ENCODE peak calls at places on chromosomes 5 and 9, in six cellular contexts. L is WERI-Rb-1, Q is A673, F is lower lobe of right lung, U is HCT116, I is HL-60. X is an unnamed sample.

GRCh38 chr5:143052967-143053682 is 282.9 kb downstream of the ARHGAP26 start:
- DNase-seq in Q (no peak), U (no peak), I (no peak), F (no peak), L (no peak), X (no peak)

GRCh38 chr9:89558948-89559347 is 45.9 kb upstream of the GADD45G start:
- DNase-seq in L (no peak), Q (no peak), I (no peak), F (no peak), U (no peak), X (no peak)

GRCh38 chr5:62346727-62347126 is 40.7 kb downstream of the KIF2A start:
- DNase-seq in L (no peak), I (no peak), F (no peak), U (no peak), Q (no peak), X (no peak)

GRCh38 chr9:94656190-94656589 is 16.9 kb upstream of the FBP1 start:
- DNase-seq in Q (no peak), F (no peak), I (peak), U (no peak), L (no peak), X (no peak)

GRCh38 chr5:73142035-73142434 is 21.7 kb downstream of the TMEM171 start:
- DNase-seq in I (no peak), U (no peak), Q (no peak), F (no peak), L (no peak), X (no peak)

GRCh38 chr5:80141147-80141671 is 106.1 kb downstream of the THBS4 start:
- DNase-seq in Q (no peak), I (peak), L (peak), U (no peak), F (peak), X (no peak)

GRCh38 chr5:159061834-159062530 is 37.7 kb downstream of the EBF1 start:
- DNase-seq in F (no peak), Q (no peak), I (no peak), U (no peak), L (peak), X (no peak)

GRCh38 chr5:112253478-112254250 is 165.4 kb downstream of the EPB41L4A start:
- DNase-seq in F (no peak), L (no peak), U (no peak), I (no peak), Q (no peak), X (no peak)

GRCh38 chr5:43604699-43605098 is 1.7 kb downstream of the NNT start:
- DNase-seq in F (no peak), U (no peak), I (no peak), Q (no peak), L (no peak), X (no peak)

GRCh38 chr5:134893748-134894505 is 11.0 kb upstream of the PCBD2 start:
- DNase-seq in U (no peak), Q (no peak), L (no peak), F (no peak), I (no peak), X (no peak)

GRCh38 chr9:86705474-86705873 is 241.8 kb downstream of the GAS1 start:
- DNase-seq in L (no peak), Q (no peak), I (no peak), F (no peak), U (no peak), X (no peak)

GRCh38 chr5:147400076-147400809 is 109.6 kb downstream of the DPYSL3 start:
- DNase-seq in F (no peak), I (no peak), L (no peak), U (no peak), Q (no peak), X (peak)

GRCh38 chr5:6305821-6306220 is 72.5 kb downstream of the MED10 start:
- DNase-seq in U (no peak), F (no peak), I (no peak), L (no peak), Q (no peak), X (no peak)

GRCh38 chr9:127130661-127131538 is 8.5 kb upstream of the ANGPTL2 start:
- DNase-seq in F (peak), U (no peak), I (peak), Q (no peak), L (peak), X (no peak)

GRCh38 chr9:87342743-87343142 is 154.9 kb upstream of the DAPK1 start:
- DNase-seq in Q (peak), L (no peak), F (no peak), I (no peak), U (no peak), X (no peak)

GRCh38 chr9:34376596-34377401 is at the start of gene MYORG:
- DNase-seq in U (peak), Q (peak), F (peak), I (peak), L (peak), X (peak)

GRCh38 chr9:100554935-100555401 is 22.9 kb upstream of the CAVIN4 start:
- DNase-seq in Q (no peak), I (no peak), F (no peak), L (no peak), U (no peak), X (no peak)

GRCh38 chr5:15446552-15446951 is 53.4 kb upstream of the FBXL7 start:
- DNase-seq in F (no peak), U (no peak), I (no peak), L (no peak), Q (no peak), X (no peak)

GRCh38 chr5:168073991-168074800 is 217.2 kb upstream of the WWC1 start:
- DNase-seq in I (no peak), Q (peak), F (no peak), L (no peak), U (no peak), X (no peak)

GRCh38 chr5:164119806-164120440 is 614.5 kb downstream of the MAT2B start:
- DNase-seq in U (no peak), L (peak), I (no peak), Q (peak), F (no peak), X (peak)

GRCh38 chr9:108444400-108445358 is 411.1 kb downstream of the ACTL7B start:
- DNase-seq in I (no peak), U (peak), F (no peak), Q (no peak), L (no peak), X (peak)

GRCh38 chr9:115367780-115368179 is 249.8 kb upstream of the TNC start:
- DNase-seq in Q (no peak), L (no peak), F (no peak), I (no peak), U (no peak), X (no peak)

GRCh38 chr9:4228606-4229005 is 71.3 kb downstream of the GLIS3 start:
- DNase-seq in Q (peak), I (peak), F (no peak), L (no peak), U (no peak), X (no peak)

GRCh38 chr5:59831341-59831989 is 62.1 kb downstream of the PDE4D start:
- DNase-seq in I (no peak), L (no peak), F (no peak), U (no peak), Q (no peak), X (no peak)

GRCh38 chr9:68515304-68516017 is 25.2 kb downstream of the TMEM252 start:
- DNase-seq in I (no peak), L (no peak), F (no peak), Q (no peak), U (no peak), X (peak)

GRCh38 chr9:14314929-14315753 is 1.2 kb upstream of the NFIB start:
- DNase-seq in U (no peak), F (peak), I (no peak), Q (peak), L (peak), X (no peak)

GRCh38 chr9:109806506-109807115 is 26.6 kb downstream of the PALM2AKAP2 start:
- DNase-seq in I (no peak), L (no peak), Q (no peak), U (no peak), F (no peak), X (no peak)

GRCh38 chr5:125560476-125561225 is 814.2 kb upstream of the ZNF608 start:
- DNase-seq in F (no peak), Q (no peak), U (no peak), I (no peak), L (no peak), X (no peak)

GRCh38 chr9:77166193-77166592 is 11.1 kb upstream of the VPS13A start:
- DNase-seq in L (no peak), I (no peak), F (no peak), U (no peak), Q (peak), X (no peak)

GRCh38 chr9:126676102-126676684 is 62.5 kb downstream of the LMX1B start:
- DNase-seq in Q (no peak), F (no peak), I (no peak), U (no peak), L (no peak), X (no peak)

GRCh38 chr5:173855162-173855994 is 32.8 kb upstream of the CPEB4 start:
- DNase-seq in F (no peak), I (no peak), Q (no peak), L (no peak), U (no peak), X (peak)

GRCh38 chr5:14574891-14575496 is 6.6 kb upstream of the OTULINL start:
- DNase-seq in I (peak), L (no peak), U (no peak), Q (no peak), F (peak), X (no peak)

GRCh38 chr5:146710348-146710747 is 168.2 kb downstream of the PPP2R2B start:
- DNase-seq in L (no peak), F (no peak), U (no peak), I (no peak), Q (no peak), X (no peak)

GRCh38 chr5:21919417-21920022 is 933.6 kb downstream of the CDH12 start:
- DNase-seq in U (no peak), I (peak), F (no peak), Q (peak), L (peak), X (no peak)

GRCh38 chr9:27205198-27205597 is 91.8 kb downstream of the EQTN start:
- DNase-seq in U (no peak), F (no peak), I (no peak), L (no peak), Q (no peak), X (no peak)

GRCh38 chr5:43074987-43075318 is 34.8 kb upstream of the ANXA2R start:
- DNase-seq in Q (no peak), U (no peak), F (no peak), L (no peak), I (no peak), X (no peak)

DNA sequence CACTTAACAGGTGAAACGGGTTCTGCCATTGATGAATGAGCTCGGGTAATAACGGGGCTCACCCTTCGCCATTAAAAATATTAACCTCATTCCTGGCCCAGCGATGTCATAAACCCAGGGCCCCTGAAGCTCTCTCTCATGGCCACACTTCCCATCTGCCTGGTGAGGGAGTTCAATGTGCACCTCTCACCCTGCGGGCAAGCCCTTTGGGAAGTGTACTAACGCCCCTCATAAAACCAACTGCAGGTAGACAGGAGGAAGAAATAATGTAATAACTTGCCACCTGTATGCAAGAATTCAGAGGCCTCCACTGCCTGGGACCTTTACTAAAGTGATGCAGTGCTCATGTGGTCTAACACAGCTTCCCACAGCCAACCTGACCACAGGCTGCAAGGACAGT is 35.1 kb downstream of the SHB start:
- DNase-seq in Q (no peak), L (no peak), I (no peak), U (no peak), F (no peak), X (no peak)
- TF ChIP-seq CTCF in Q (no peak), L (no peak), I (no peak), U (no peak), F (no peak), X (no peak)

GRCh38 chr5:39058178-39058577 is 16.0 kb downstream of the RICTOR start:
- DNase-seq in F (no peak), Q (no peak), U (no peak), L (no peak), I (no peak), X (no peak)
- H3K4me3 ChIP-seq in F (peak), Q (no peak), U (no peak), L (no peak), I (no peak), X (no peak)

DNA sequence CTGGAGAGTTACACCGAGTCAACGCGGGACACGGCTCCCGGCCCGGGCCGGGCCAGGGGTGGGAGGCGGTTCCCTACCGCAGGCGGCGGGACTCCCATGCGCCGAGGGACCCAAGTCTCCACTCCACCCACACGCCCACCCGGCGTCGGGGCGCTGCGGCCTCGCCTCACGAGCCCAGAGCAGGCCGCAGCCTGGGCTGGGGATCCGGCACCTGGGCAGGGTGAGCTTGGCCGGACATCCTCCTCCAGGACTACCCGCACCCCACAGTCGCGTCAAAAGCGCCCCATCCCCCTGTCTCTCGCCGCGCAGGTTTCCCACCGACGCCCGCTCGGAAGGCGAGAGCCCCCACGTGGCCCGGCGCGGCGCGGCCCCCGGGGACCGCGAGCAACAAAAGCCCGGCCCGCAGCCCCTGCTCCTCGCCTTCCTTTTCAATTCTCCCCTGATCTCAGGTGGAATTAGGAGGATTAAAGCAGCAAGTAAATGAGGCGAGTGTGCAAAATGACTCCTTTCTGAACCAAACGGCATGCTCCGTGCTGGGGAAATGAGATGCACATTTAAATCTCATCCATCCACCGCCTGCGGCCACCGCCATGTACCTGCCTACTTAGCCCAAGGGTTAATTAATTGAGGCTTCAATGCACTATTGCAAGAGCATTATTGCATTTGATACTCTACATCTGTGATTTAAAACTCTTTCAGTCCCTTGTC is 196.6 kb upstream of the TBCA start:
- DNase-seq in F (no peak), Q (no peak), I (no peak), L (peak), U (no peak), X (no peak)
- TF ChIP-seq CTCF in F (no peak), Q (no peak), I (no peak), L (peak), U (no peak), X (no peak)

DNA sequence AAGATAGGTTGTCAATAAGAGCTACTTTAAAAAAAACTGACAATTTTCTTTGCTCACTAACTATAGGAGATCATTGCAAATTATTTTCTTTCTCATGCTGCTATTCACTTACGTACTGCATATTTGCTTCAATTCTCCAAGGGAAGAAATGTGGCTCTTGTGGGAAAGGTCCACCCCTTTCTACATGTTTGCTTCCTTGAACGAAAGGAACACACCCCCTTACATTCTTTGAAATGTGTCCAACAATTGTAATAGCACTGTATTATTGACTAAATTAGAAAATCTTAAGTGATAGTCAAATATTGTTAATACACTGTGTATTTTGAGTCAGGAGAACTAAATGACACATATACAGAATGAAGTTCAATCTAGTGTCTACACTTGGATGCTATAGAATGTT is 5.2 kb downstream of the MEF2C start:
- DNase-seq in I (no peak), Q (no peak), U (no peak), F (no peak), L (no peak), X (no peak)
- H3K4me3 ChIP-seq in I (no peak), Q (no peak), U (no peak), F (no peak), L (no peak), X (no peak)

GRCh38 chr5:56816546-56817081 is 1.3 kb downstream of the MAP3K1 start:
- DNase-seq in L (peak), F (peak), Q (peak), U (no peak), I (peak), X (peak)
- TF ChIP-seq CTCF in L (no peak), F (no peak), Q (no peak), U (no peak), I (no peak), X (no peak)

GRCh38 chr5:525164-525761 is 1.0 kb upstream of the SLC9A3 start:
- DNase-seq in L (no peak), U (no peak), Q (no peak), F (peak), I (no peak), X (no peak)

GRCh38 chr5:523658-524441 is 399 bp downstream of the SLC9A3 start:
- DNase-seq in I (no peak), L (no peak), F (no peak), U (no peak), Q (peak), X (no peak)

GRCh38 chr5:522899-523657 is 1.2 kb downstream of the SLC9A3 start:
- DNase-seq in F (no peak), Q (peak), L (peak), U (no peak), I (no peak), X (no peak)

GRCh38 chr5:525916-526315 is 1.7 kb upstream of the SLC9A3 start:
- DNase-seq in F (peak), Q (no peak), L (no peak), U (no peak), I (no peak), X (no peak)

GRCh38 chr5:524442-525163 is at the start of gene SLC9A3:
- DNase-seq in L (no peak), I (no peak), Q (no peak), U (no peak), F (no peak), X (no peak)
- H3K4me3 ChIP-seq in L (peak), I (no peak), Q (peak), U (no peak), F (no peak), X (peak)

DNA sequence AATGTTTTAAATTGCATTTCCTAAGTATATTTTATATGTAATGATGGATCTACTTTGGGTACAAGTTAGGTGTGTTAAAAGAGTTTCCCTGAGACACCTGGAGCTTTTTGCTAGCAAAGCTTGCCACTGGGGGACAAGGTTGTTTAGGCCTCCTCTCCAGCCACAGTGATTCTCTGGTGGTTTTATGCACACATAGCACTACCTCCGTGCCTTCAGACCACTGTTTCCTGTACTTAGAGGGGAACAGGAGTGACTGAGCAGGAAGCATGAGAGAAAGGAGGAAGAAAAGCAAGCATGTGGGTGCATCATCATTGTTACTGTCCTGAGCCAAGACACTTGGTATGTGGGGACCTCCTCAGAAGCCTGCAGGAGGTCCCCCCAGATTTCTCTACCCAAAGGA is 272.1 kb downstream of the RASEF start:
- DNase-seq in I (no peak), U (no peak), F (no peak), Q (no peak), L (no peak), X (no peak)
- TF ChIP-seq CTCF in I (no peak), U (no peak), F (no peak), Q (no peak), L (no peak), X (no peak)

DNA sequence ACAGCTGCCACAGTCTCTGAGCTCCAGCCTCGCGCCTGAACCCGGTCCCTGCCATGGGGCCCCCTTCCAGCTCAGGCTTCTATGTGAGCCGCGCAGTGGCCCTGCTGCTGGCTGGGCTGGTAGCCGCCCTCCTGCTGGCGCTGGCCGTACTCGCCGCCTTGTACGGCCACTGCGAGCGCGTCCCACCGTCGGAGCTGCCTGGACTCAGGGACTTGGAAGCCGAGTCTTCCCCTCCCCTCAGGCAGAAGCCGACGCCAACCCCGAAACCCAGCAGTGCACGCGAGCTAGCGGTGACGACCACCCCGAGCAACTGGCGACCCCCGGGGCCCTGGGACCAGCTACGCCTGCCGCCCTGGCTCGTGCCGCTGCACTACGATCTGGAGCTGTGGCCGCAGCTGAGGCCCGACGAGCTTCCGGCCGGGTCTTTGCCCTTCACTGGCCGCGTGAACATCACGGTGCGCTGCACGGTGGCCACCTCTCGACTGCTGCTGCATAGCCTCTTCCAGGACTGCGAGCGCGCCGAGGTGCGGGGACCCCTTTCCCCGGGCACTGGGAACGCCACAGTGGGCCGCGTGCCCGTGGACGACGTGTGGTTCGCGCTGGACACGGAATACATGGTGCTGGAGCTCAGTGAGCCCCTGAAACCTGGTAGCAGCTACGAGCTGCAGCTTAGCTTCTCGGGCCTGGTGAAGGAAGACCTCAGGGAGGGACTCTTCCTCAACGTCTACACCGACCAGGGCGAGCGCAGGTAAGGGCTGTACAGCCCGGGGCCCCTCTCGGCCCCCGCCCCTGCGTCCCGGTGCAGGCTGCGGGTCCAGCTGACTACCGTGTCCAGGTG is 509 bp downstream of the LVRN start:
- DNase-seq in Q (no peak), L (peak), F (peak), U (no peak), I (no peak), X (no peak)
- H3K4me3 ChIP-seq in Q (no peak), L (peak), F (peak), U (no peak), I (peak), X (no peak)

DNA sequence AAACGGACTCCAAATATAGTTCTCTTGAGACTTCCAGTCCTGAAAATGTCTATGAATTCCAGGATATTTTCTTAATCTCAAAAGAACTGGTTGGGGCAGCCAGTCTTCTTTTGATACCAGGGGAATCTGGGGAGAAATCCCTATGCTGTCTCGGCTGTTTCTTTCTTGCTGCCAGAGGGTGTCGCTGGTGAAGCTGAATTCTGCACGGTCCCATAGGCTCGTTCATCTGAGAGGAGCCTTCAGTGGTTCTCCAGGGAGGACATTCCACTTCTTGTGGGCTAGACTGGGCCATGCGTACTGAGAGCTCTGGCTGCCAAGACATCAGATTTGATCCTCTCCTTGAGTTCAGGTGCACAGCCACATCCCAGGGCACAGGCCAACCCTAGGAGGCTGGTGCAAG is 155.0 kb upstream of the CLINT1 start:
- DNase-seq in Q (peak), U (no peak), L (peak), I (peak), F (no peak), X (peak)
- TF ChIP-seq CTCF in Q (peak), U (no peak), L (peak), I (peak), F (peak), X (peak)